ENCODE peak calls at places on chromosomes 16 and 17, in nine cellular contexts. One of them, this sample, is unnamed. For H3K4me1, the result is how much of the 10 kb centered on the place peaks cover.

GRCh38 chr16:66344533-66345145 is 21.9 kb upstream of the CDH5 start:
- DNase-seq in gastrocnemius medialis: no peak
- DNase-seq in IMR-90: peak
- DNase-seq in A549: peak
- DNase-seq in stomach: no peak
- DNase-seq in HCT116: no peak
- DNase-seq in breast epithelium: no peak
- DNase-seq in right lobe of liver: no peak
- DNase-seq in body of pancreas: peak
- DNase-seq in this sample: peak

GRCh38 chr17:36066365-36066945 is 2.4 kb downstream of the CCL18 start:
- DNase-seq in breast epithelium: no peak
- DNase-seq in right lobe of liver: no peak
- DNase-seq in IMR-90: no peak
- DNase-seq in stomach: no peak
- DNase-seq in gastrocnemius medialis: no peak
- DNase-seq in HCT116: no peak
- DNase-seq in body of pancreas: no peak
- DNase-seq in A549: no peak
- DNase-seq in this sample: no peak

GRCh38 chr16:65744401-65744800 is 622.1 kb upstream of the CDH5 start:
- DNase-seq in stomach: no peak
- DNase-seq in IMR-90: no peak
- DNase-seq in right lobe of liver: no peak
- DNase-seq in body of pancreas: no peak
- DNase-seq in breast epithelium: no peak
- DNase-seq in A549: no peak
- DNase-seq in gastrocnemius medialis: no peak
- DNase-seq in HCT116: no peak
- DNase-seq in this sample: no peak

GRCh38 chr16:82882249-82882648 is 255.5 kb downstream of the CDH13 start:
- DNase-seq in HCT116: no peak
- DNase-seq in right lobe of liver: no peak
- DNase-seq in gastrocnemius medialis: no peak
- DNase-seq in stomach: no peak
- DNase-seq in body of pancreas: no peak
- DNase-seq in IMR-90: no peak
- DNase-seq in breast epithelium: no peak
- DNase-seq in A549: no peak
- DNase-seq in this sample: no peak

GRCh38 chr17:42034059-42034458 is 14.2 kb downstream of the NKIRAS2 start:
- DNase-seq in stomach: no peak
- DNase-seq in A549: no peak
- DNase-seq in breast epithelium: no peak
- DNase-seq in gastrocnemius medialis: no peak
- DNase-seq in body of pancreas: no peak
- DNase-seq in right lobe of liver: no peak
- DNase-seq in IMR-90: no peak
- DNase-seq in HCT116: no peak
- DNase-seq in this sample: no peak

GRCh38 chr16:23917621-23918020 is 81.8 kb downstream of the PRKCB start:
- DNase-seq in HCT116: no peak
- DNase-seq in body of pancreas: no peak
- DNase-seq in IMR-90: no peak
- DNase-seq in A549: no peak
- DNase-seq in stomach: no peak
- DNase-seq in breast epithelium: no peak
- DNase-seq in right lobe of liver: no peak
- DNase-seq in gastrocnemius medialis: no peak
- DNase-seq in this sample: no peak

GRCh38 chr17:19017804-19018599 is 13.4 kb upstream of the FAM83G start:
- DNase-seq in IMR-90: no peak
- DNase-seq in gastrocnemius medialis: no peak
- DNase-seq in right lobe of liver: no peak
- DNase-seq in A549: no peak
- DNase-seq in body of pancreas: no peak
- DNase-seq in HCT116: no peak
- DNase-seq in breast epithelium: no peak
- DNase-seq in stomach: no peak
- DNase-seq in this sample: no peak

GRCh38 chr16:88377961-88378360 is 4.8 kb upstream of the ZNF469 start:
- DNase-seq in A549: no peak
- DNase-seq in IMR-90: no peak
- DNase-seq in right lobe of liver: no peak
- DNase-seq in stomach: no peak
- DNase-seq in body of pancreas: no peak
- DNase-seq in gastrocnemius medialis: no peak
- DNase-seq in HCT116: no peak
- DNase-seq in breast epithelium: no peak
- DNase-seq in this sample: no peak

GRCh38 chr16:85436636-85437160 is 176.4 kb upstream of the GSE1 start:
- DNase-seq in IMR-90: no peak
- DNase-seq in body of pancreas: peak
- DNase-seq in gastrocnemius medialis: no peak
- DNase-seq in A549: no peak
- DNase-seq in HCT116: no peak
- DNase-seq in breast epithelium: no peak
- DNase-seq in stomach: peak
- DNase-seq in right lobe of liver: no peak
- DNase-seq in this sample: no peak

GRCh38 chr17:7496470-7497227 is 12.5 kb downstream of the POLR2A start:
- DNase-seq in IMR-90: no peak
- DNase-seq in stomach: no peak
- DNase-seq in right lobe of liver: no peak
- DNase-seq in HCT116: no peak
- DNase-seq in gastrocnemius medialis: no peak
- DNase-seq in A549: no peak
- DNase-seq in body of pancreas: no peak
- DNase-seq in breast epithelium: no peak
- DNase-seq in this sample: peak

GRCh38 chr17:29731589-29731929 is 108.8 kb upstream of the CORO6 start:
- DNase-seq in body of pancreas: no peak
- DNase-seq in A549: no peak
- DNase-seq in stomach: no peak
- DNase-seq in gastrocnemius medialis: no peak
- DNase-seq in IMR-90: no peak
- DNase-seq in HCT116: no peak
- DNase-seq in right lobe of liver: no peak
- DNase-seq in breast epithelium: no peak
- DNase-seq in this sample: no peak

GRCh38 chr17:81020767-81021497 is 14.0 kb upstream of the BAIAP2 start:
- DNase-seq in A549: no peak
- DNase-seq in breast epithelium: no peak
- DNase-seq in HCT116: no peak
- DNase-seq in right lobe of liver: peak
- DNase-seq in stomach: no peak
- DNase-seq in body of pancreas: no peak
- DNase-seq in gastrocnemius medialis: peak
- DNase-seq in IMR-90: peak
- DNase-seq in this sample: no peak
- TF ChIP-seq POLR2A in A549: no peak
- TF ChIP-seq POLR2A in breast epithelium: no peak
- TF ChIP-seq POLR2A in HCT116: no peak
- TF ChIP-seq POLR2A in right lobe of liver: no peak
- TF ChIP-seq POLR2A in stomach: no peak
- TF ChIP-seq POLR2A in body of pancreas: no peak
- TF ChIP-seq POLR2A in gastrocnemius medialis: no peak
- TF ChIP-seq POLR2A in IMR-90: no peak
- TF ChIP-seq POLR2A in this sample: no peak

GRCh38 chr17:78991906-78992532 is 12.3 kb upstream of the LGALS3BP start:
- DNase-seq in HCT116: no peak
- DNase-seq in A549: no peak
- DNase-seq in breast epithelium: no peak
- DNase-seq in right lobe of liver: peak
- DNase-seq in stomach: peak
- DNase-seq in gastrocnemius medialis: no peak
- DNase-seq in IMR-90: no peak
- DNase-seq in body of pancreas: no peak
- DNase-seq in this sample: no peak

GRCh38 chr17:78990349-78991016 is 10.8 kb upstream of the LGALS3BP start:
- DNase-seq in gastrocnemius medialis: no peak
- DNase-seq in right lobe of liver: no peak
- DNase-seq in HCT116: no peak
- DNase-seq in stomach: no peak
- DNase-seq in body of pancreas: peak
- DNase-seq in A549: no peak
- DNase-seq in IMR-90: no peak
- DNase-seq in breast epithelium: no peak
- DNase-seq in this sample: no peak

GRCh38 chr17:78993241-78993956 is 13.7 kb upstream of the LGALS3BP start:
- DNase-seq in right lobe of liver: peak
- DNase-seq in IMR-90: peak
- DNase-seq in HCT116: no peak
- DNase-seq in stomach: peak
- DNase-seq in breast epithelium: no peak
- DNase-seq in gastrocnemius medialis: no peak
- DNase-seq in A549: peak
- DNase-seq in body of pancreas: peak
- DNase-seq in this sample: peak

GRCh38 chr17:78992542-78993212 is 13.0 kb upstream of the LGALS3BP start:
- DNase-seq in breast epithelium: no peak
- DNase-seq in right lobe of liver: peak
- DNase-seq in body of pancreas: peak
- DNase-seq in stomach: peak
- DNase-seq in HCT116: no peak
- DNase-seq in IMR-90: no peak
- DNase-seq in A549: no peak
- DNase-seq in gastrocnemius medialis: no peak
- DNase-seq in this sample: no peak

DNA sequence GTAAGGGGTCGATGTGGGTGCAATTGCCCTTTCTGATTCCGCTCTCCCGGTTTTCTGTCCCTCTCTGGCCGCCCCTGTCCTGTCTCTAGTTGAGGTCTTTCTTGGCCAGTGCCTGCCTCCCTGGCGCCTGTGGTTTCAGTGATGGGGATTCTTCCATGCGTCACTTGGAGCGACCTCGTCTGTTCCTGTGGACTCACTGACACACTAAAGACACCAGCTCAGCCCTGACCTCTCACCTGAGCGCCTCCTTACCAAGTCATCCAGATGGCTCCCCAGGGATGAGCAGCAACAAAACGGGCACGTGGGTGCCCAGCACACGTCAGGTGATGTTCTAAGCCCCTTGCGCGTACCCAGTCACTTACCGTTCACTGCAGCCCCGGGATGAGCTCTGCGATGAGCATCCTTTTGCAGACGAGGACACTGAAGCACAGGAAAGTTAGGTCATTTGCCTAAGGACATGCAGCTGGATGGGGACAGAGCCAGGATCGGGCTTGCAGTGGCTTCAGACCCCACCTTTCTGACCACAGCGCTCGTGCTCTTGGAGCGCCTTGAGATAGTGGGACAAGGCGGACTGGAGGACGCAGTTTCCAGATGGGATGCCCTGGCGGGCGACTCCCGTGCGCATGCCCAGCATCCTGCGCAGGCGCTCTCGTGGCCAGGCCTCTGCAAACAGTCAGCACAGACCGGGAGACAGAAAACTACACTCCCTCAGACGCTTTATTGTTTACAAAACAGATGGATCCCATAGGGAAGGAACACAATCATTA is 11.5 kb upstream of the LGALS3BP start:
- DNase-seq in HCT116: no peak
- DNase-seq in IMR-90: no peak
- DNase-seq in body of pancreas: peak
- DNase-seq in A549: no peak
- DNase-seq in gastrocnemius medialis: no peak
- DNase-seq in stomach: peak
- DNase-seq in breast epithelium: no peak
- DNase-seq in right lobe of liver: peak
- DNase-seq in this sample: no peak
- H3K4me1 ChIP-seq in HCT116: under half
- H3K4me1 ChIP-seq in IMR-90: under half
- H3K4me1 ChIP-seq in body of pancreas: under half
- H3K4me1 ChIP-seq in A549: under half
- H3K4me1 ChIP-seq in gastrocnemius medialis: under half
- H3K4me1 ChIP-seq in stomach: half or more
- H3K4me1 ChIP-seq in breast epithelium: under half
- H3K4me1 ChIP-seq in right lobe of liver: under half
- H3K4me1 ChIP-seq in this sample: under half

GRCh38 chr17:65035704-65036103 is 20.8 kb downstream of the GNA13 start:
- DNase-seq in breast epithelium: no peak
- DNase-seq in A549: no peak
- DNase-seq in HCT116: no peak
- DNase-seq in right lobe of liver: no peak
- DNase-seq in IMR-90: no peak
- DNase-seq in gastrocnemius medialis: no peak
- DNase-seq in stomach: no peak
- DNase-seq in body of pancreas: no peak
- DNase-seq in this sample: no peak

GRCh38 chr17:65041518-65041917 is 15.0 kb downstream of the GNA13 start:
- DNase-seq in body of pancreas: no peak
- DNase-seq in IMR-90: no peak
- DNase-seq in stomach: no peak
- DNase-seq in HCT116: no peak
- DNase-seq in A549: no peak
- DNase-seq in right lobe of liver: no peak
- DNase-seq in breast epithelium: no peak
- DNase-seq in gastrocnemius medialis: no peak
- DNase-seq in this sample: no peak

GRCh38 chr17:65037157-65037556 is 19.4 kb downstream of the GNA13 start:
- DNase-seq in gastrocnemius medialis: no peak
- DNase-seq in HCT116: no peak
- DNase-seq in stomach: no peak
- DNase-seq in body of pancreas: no peak
- DNase-seq in breast epithelium: no peak
- DNase-seq in right lobe of liver: no peak
- DNase-seq in A549: no peak
- DNase-seq in IMR-90: no peak
- DNase-seq in this sample: no peak

GRCh38 chr17:65042911-65043310 is 13.6 kb downstream of the GNA13 start:
- DNase-seq in stomach: no peak
- DNase-seq in HCT116: no peak
- DNase-seq in gastrocnemius medialis: no peak
- DNase-seq in A549: no peak
- DNase-seq in breast epithelium: no peak
- DNase-seq in right lobe of liver: no peak
- DNase-seq in body of pancreas: no peak
- DNase-seq in IMR-90: no peak
- DNase-seq in this sample: no peak

GRCh38 chr17:65039349-65039988 is 17.1 kb downstream of the GNA13 start:
- DNase-seq in body of pancreas: no peak
- DNase-seq in stomach: no peak
- DNase-seq in A549: no peak
- DNase-seq in IMR-90: no peak
- DNase-seq in breast epithelium: no peak
- DNase-seq in HCT116: no peak
- DNase-seq in gastrocnemius medialis: no peak
- DNase-seq in right lobe of liver: no peak
- DNase-seq in this sample: no peak
- H3K4me3 ChIP-seq in body of pancreas: no peak
- H3K4me3 ChIP-seq in stomach: no peak
- H3K4me3 ChIP-seq in A549: no peak
- H3K4me3 ChIP-seq in IMR-90: no peak
- H3K4me3 ChIP-seq in breast epithelium: no peak
- H3K4me3 ChIP-seq in HCT116: no peak
- H3K4me3 ChIP-seq in gastrocnemius medialis: no peak
- H3K4me3 ChIP-seq in right lobe of liver: no peak
- H3K4me3 ChIP-seq in this sample: no peak

DNA sequence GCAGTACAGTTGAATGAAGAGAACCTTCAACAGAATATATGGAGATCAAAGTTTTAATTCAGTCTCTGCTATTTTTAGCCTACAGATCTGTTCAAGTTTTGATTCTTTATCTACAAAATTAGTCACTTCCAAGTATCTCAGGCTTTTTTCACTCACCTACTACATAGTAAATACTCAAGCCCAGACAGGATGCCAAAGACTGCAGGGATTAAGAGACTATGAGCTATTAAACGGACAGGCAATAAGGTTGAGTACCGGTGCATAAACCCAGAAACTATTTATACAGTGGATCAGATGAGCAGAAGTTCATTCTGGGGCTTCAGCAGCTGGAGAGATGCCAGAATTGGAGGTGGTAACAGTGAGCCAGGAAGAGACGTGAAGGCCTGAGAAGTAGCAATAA is 18.7 kb upstream of the OR3A1 start:
- DNase-seq in right lobe of liver: no peak
- DNase-seq in gastrocnemius medialis: no peak
- DNase-seq in body of pancreas: no peak
- DNase-seq in A549: no peak
- DNase-seq in stomach: no peak
- DNase-seq in IMR-90: no peak
- DNase-seq in HCT116: no peak
- DNase-seq in breast epithelium: no peak
- DNase-seq in this sample: no peak
- TF ChIP-seq POLR2A in right lobe of liver: no peak
- TF ChIP-seq POLR2A in gastrocnemius medialis: no peak
- TF ChIP-seq POLR2A in body of pancreas: no peak
- TF ChIP-seq POLR2A in A549: no peak
- TF ChIP-seq POLR2A in stomach: no peak
- TF ChIP-seq POLR2A in IMR-90: no peak
- TF ChIP-seq POLR2A in HCT116: no peak
- TF ChIP-seq POLR2A in breast epithelium: no peak
- TF ChIP-seq POLR2A in this sample: no peak